ENCODE peak calls at places on chromosome 16, in five cellular contexts. One of them, this sample, is unnamed.

GRCh38 chr16:11342021-11342855 is 3.0 kb upstream of the RMI2 start:
- DNase-seq in fibroblast of lung: no peak
- DNase-seq in neural progenitor cell: no peak
- DNase-seq in cardiac fibroblast: no peak
- DNase-seq in WTC11: no peak
- DNase-seq in this sample: no peak

GRCh38 chr16:17802566-17802965 is 331.8 kb upstream of the XYLT1 start:
- DNase-seq in fibroblast of lung: peak
- DNase-seq in neural progenitor cell: no peak
- DNase-seq in cardiac fibroblast: no peak
- DNase-seq in WTC11: no peak
- DNase-seq in this sample: no peak

GRCh38 chr16:87166321-87166720 is 150.9 kb downstream of the C16orf95 start:
- DNase-seq in fibroblast of lung: no peak
- DNase-seq in neural progenitor cell: no peak
- DNase-seq in cardiac fibroblast: no peak
- DNase-seq in WTC11: no peak
- DNase-seq in this sample: no peak

GRCh38 chr16:78566397-78567073 is 467.1 kb downstream of the WWOX start:
- DNase-seq in fibroblast of lung: no peak
- DNase-seq in neural progenitor cell: no peak
- DNase-seq in cardiac fibroblast: no peak
- DNase-seq in WTC11: no peak
- DNase-seq in this sample: no peak

GRCh38 chr16:85613609-85614337 is 651 bp downstream of the GSE1 start:
- DNase-seq in fibroblast of lung: peak
- DNase-seq in neural progenitor cell: peak
- DNase-seq in cardiac fibroblast: no peak
- DNase-seq in WTC11: peak
- DNase-seq in this sample: peak

GRCh38 chr16:2953706-2954105 is 10.4 kb upstream of the KREMEN2 start:
- DNase-seq in fibroblast of lung: no peak
- DNase-seq in neural progenitor cell: no peak
- DNase-seq in cardiac fibroblast: no peak
- DNase-seq in WTC11: no peak
- DNase-seq in this sample: no peak

GRCh38 chr16:65406933-65407332 is 285.1 kb upstream of the CDH11 start:
- DNase-seq in fibroblast of lung: no peak
- DNase-seq in neural progenitor cell: no peak
- DNase-seq in cardiac fibroblast: no peak
- DNase-seq in WTC11: no peak
- DNase-seq in this sample: no peak

GRCh38 chr16:56931253-56931768 is 631 bp upstream of the HERPUD1 start:
- DNase-seq in fibroblast of lung: no peak
- DNase-seq in neural progenitor cell: peak
- DNase-seq in cardiac fibroblast: no peak
- DNase-seq in WTC11: no peak
- DNase-seq in this sample: no peak

GRCh38 chr16:25367773-25368172 is 110.1 kb upstream of the ZKSCAN2 start:
- DNase-seq in fibroblast of lung: no peak
- DNase-seq in neural progenitor cell: no peak
- DNase-seq in cardiac fibroblast: no peak
- DNase-seq in WTC11: no peak
- DNase-seq in this sample: no peak

GRCh38 chr16:25371342-25371741 is 113.7 kb upstream of the ZKSCAN2 start:
- DNase-seq in fibroblast of lung: no peak
- DNase-seq in neural progenitor cell: no peak
- DNase-seq in cardiac fibroblast: no peak
- DNase-seq in WTC11: no peak
- DNase-seq in this sample: no peak

DNA sequence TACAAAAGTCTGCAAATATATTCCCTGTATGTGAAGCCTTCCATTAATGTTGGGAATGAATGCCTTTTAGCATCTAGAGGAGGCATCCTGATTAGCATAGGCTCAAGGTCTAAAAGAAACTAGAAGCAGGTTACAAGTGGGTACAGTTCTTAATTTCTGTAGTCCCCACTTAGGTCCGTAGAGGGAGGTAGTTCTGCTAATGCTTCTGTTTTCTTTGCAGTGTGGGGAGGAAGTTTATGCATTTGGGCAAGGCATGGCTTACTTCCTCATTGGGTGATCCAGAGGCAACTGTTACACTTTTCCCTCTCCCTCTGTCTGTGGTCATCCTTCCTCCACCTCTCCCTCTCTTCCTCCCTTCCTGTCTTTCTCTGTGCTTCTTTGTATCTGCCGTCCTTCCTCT is 108.4 kb upstream of the ZKSCAN2 start:
- DNase-seq in fibroblast of lung: no peak
- DNase-seq in neural progenitor cell: no peak
- DNase-seq in cardiac fibroblast: no peak
- DNase-seq in WTC11: no peak
- DNase-seq in this sample: no peak
- TF ChIP-seq CTCF in fibroblast of lung: no peak
- TF ChIP-seq CTCF in neural progenitor cell: peak
- TF ChIP-seq CTCF in cardiac fibroblast: no peak
- TF ChIP-seq CTCF in WTC11: peak
- TF ChIP-seq CTCF in this sample: no peak

GRCh38 chr16:4290236-4290830 is 17.5 kb upstream of the TFAP4 start:
- DNase-seq in fibroblast of lung: peak
- DNase-seq in neural progenitor cell: no peak
- DNase-seq in cardiac fibroblast: peak
- DNase-seq in WTC11: no peak
- DNase-seq in this sample: no peak
- TF ChIP-seq CTCF in fibroblast of lung: peak
- TF ChIP-seq CTCF in neural progenitor cell: no peak
- TF ChIP-seq CTCF in cardiac fibroblast: peak
- TF ChIP-seq CTCF in WTC11: no peak
- TF ChIP-seq CTCF in this sample: no peak

DNA sequence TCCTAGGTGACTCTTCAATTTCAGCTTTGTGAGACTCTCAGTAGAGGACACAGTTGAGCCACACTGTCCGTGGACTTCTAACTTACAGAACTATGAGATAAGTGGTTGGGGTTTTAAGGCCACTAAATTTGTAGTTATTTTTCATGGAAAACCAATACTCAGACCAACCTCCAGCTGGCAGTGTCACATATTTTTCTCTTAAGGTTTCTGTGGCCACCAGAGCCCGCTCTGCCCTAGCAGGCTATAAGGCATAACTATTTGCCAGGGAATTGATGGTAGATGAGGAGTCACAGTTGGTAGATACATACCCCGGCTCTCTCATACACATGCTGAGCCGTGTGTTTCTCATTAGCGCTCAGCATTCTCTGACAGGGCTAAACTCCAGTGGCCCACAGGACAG is 336.8 kb upstream of the MON1B start:
- DNase-seq in fibroblast of lung: peak
- DNase-seq in neural progenitor cell: no peak
- DNase-seq in cardiac fibroblast: peak
- DNase-seq in WTC11: no peak
- DNase-seq in this sample: no peak
- TF ChIP-seq CTCF in fibroblast of lung: no peak
- TF ChIP-seq CTCF in neural progenitor cell: peak
- TF ChIP-seq CTCF in cardiac fibroblast: peak
- TF ChIP-seq CTCF in WTC11: no peak
- TF ChIP-seq CTCF in this sample: no peak

GRCh38 chr16:80836846-80837245 is 32.4 kb upstream of the CDYL2 start:
- DNase-seq in fibroblast of lung: no peak
- DNase-seq in neural progenitor cell: no peak
- DNase-seq in cardiac fibroblast: no peak
- DNase-seq in WTC11: no peak
- DNase-seq in this sample: no peak
- TF ChIP-seq CTCF in fibroblast of lung: no peak
- TF ChIP-seq CTCF in neural progenitor cell: no peak
- TF ChIP-seq CTCF in cardiac fibroblast: no peak
- TF ChIP-seq CTCF in WTC11: no peak
- TF ChIP-seq CTCF in this sample: no peak

This sample was measured in kidney.